ENCODE peak calls at places on chromosomes 16 and 17, in four cellular contexts. M, Y, X and G are unnamed samples.
A peak's percentile ranks its signal among the peaks of the same experiment; 100 is the strongest.

GRCh38 chr17:302300-302698 is 50.3 kb downstream of the RPH3AL start:
- DNase-seq in M (no peak), X (no peak), Y (no peak), G (no peak)

GRCh38 chr17:81664051-81664470 is 2.3 kb downstream of the OXLD1 start:
- DNase-seq in X (no peak), M (no peak), Y (no peak), G (no peak)

GRCh38 chr16:21097151-21097550 is 53.5 kb downstream of the DNAH3 start:
- DNase-seq in X (no peak), M (no peak), Y (peak; percentile 15), G (no peak)

GRCh38 chr16:71648921-71649320 is 22.9 kb downstream of the MARVELD3 start:
- DNase-seq in X (peak; percentile 50), Y (no peak), M (no peak), G (no peak)

GRCh38 chr16:69055003-69055402 is 50.5 kb upstream of the HAS3 start:
- DNase-seq in Y (no peak), M (no peak), X (no peak), G (no peak)

GRCh38 chr17:1177099-1177996 is 2.4 kb downstream of the ABR start:
- DNase-seq in Y (no peak), X (no peak), M (no peak), G (no peak)

GRCh38 chr17:5419959-5420653 is at the start of gene RPAIN:
- DNase-seq in X (peak; percentile 87), M (peak; percentile 62), Y (no peak), G (peak; percentile 94)

GRCh38 chr17:57609125-57609877 is 135.8 kb downstream of the CCDC182 start:
- DNase-seq in M (no peak), X (no peak), Y (peak; percentile 34), G (no peak)

GRCh38 chr17:7590743-7591142 is 849 bp upstream of the SOX15 start:
- DNase-seq in M (no peak), Y (peak; percentile 44), X (peak; percentile 78), G (peak; percentile 86)